ENCODE peak calls at places on chromosomes 13 and 19, in six cellular contexts. V is stimulated activated CD4-positive, alpha-beta T cell treated with anti-CD3 and anti-CD28 coated beads, Interleukin-4, amount 100 ng/mL, for 48 hours; Q is sciatic nerve; D is H7; R is ovary; W is GM23338. F is an unnamed sample.

GRCh38 chr19:39352549-39353285 is 10.5 kb downstream of the SAMD4B start:
- DNase-seq in V (no peak), Q (no peak), D (no peak), R (no peak), W (no peak), F (no peak)

GRCh38 chr13:100887729-100888151 is 213.1 kb upstream of the TMTC4 start:
- DNase-seq in V (no peak), Q (no peak), D (no peak), R (no peak), W (no peak), F (no peak)

GRCh38 chr13:29496241-29496712 is 99.2 kb downstream of the SLC7A1 start:
- DNase-seq in V (no peak), Q (no peak), D (no peak), R (peak; percentile 56), W (no peak), F (peak; percentile 85)

GRCh38 chr13:113621046-113621445 is 36.5 kb downstream of the TFDP1 start:
- DNase-seq in V (no peak), Q (peak; percentile 42), D (no peak), R (no peak), W (no peak), F (no peak)

GRCh38 chr19:2631213-2631821 is 71.2 kb downstream of the GNG7 start:
- DNase-seq in V (no peak), Q (no peak), D (no peak), R (no peak), W (no peak), F (no peak)

GRCh38 chr13:57813641-57814040 is 182.1 kb downstream of the PCDH17 start:
- DNase-seq in V (no peak), Q (no peak), D (no peak), R (no peak), W (peak; percentile 5), F (no peak)

GRCh38 chr13:87661471-87661870 is 9.7 kb upstream of the SLITRK5 start:
- DNase-seq in V (no peak), Q (no peak), D (no peak), R (no peak), W (no peak), F (no peak)

GRCh38 chr19:54390942-54391577 is 24.2 kb upstream of the TTYH1 start:
- DNase-seq in V (peak; percentile 48), Q (peak; percentile 67), D (peak; percentile 82), R (peak; percentile 38), W (peak; percentile 94), F (no peak)

GRCh38 chr19:8322638-8322997 is 1.3 kb downstream of the RPS28 start:
- DNase-seq in V (no peak), Q (no peak), D (no peak), R (no peak), W (no peak), F (no peak)

GRCh38 chr19:39814595-39814994 is 19.4 kb downstream of the DYRK1B start:
- DNase-seq in V (no peak), Q (no peak), D (no peak), R (no peak), W (no peak), F (no peak)

GRCh38 chr13:65292488-65292901 is 1937.6 kb downstream of the PCDH9 start:
- DNase-seq in V (no peak), Q (no peak), D (no peak), R (no peak), W (peak; percentile 13), F (no peak)

GRCh38 chr19:54164369-54165068 is 5.0 kb upstream of the LENG1 start:
- DNase-seq in V (peak; percentile 70), Q (peak; percentile 82), D (peak; percentile 99), R (peak; percentile 64), W (peak; percentile 97), F (no peak)

GRCh38 chr19:9961103-9961502 is 24.8 kb upstream of the OLFM2 start:
- DNase-seq in V (no peak), Q (no peak), D (no peak), R (no peak), W (no peak), F (no peak)

GRCh38 chr19:4013886-4014540 is 6.5 kb downstream of the PIAS4 start:
- DNase-seq in V (no peak), Q (no peak), D (no peak), R (peak; percentile 47), W (no peak), F (no peak)

GRCh38 chr19:1901940-1902404 is 3.2 kb upstream of the ADAT3 start:
- DNase-seq in V (no peak), Q (no peak), D (no peak), R (no peak), W (no peak), F (no peak)

GRCh38 chr19:15404780-15405211 is 14.0 kb downstream of the AKAP8L start:
- DNase-seq in V (no peak), Q (peak; percentile 4), D (no peak), R (no peak), W (no peak), F (peak; percentile 72)

GRCh38 chr13:40974460-40975407 is 44.4 kb downstream of the ELF1 start:
- DNase-seq in V (peak; percentile 15), Q (no peak), D (peak; percentile 43), R (no peak), W (peak; percentile 78), F (no peak)

GRCh38 chr13:100658363-100658762 is 16.2 kb downstream of the TMTC4 start:
- DNase-seq in V (no peak), Q (no peak), D (no peak), R (no peak), W (no peak), F (no peak)

GRCh38 chr13:109287553-109287952 is 498.8 kb downstream of the IRS2 start:
- DNase-seq in V (no peak), Q (no peak), D (no peak), R (no peak), W (no peak), F (no peak)

GRCh38 chr13:92719868-92720267 is 506.7 kb upstream of the GPC6 start:
- DNase-seq in V (no peak), Q (no peak), D (peak; percentile 0), R (no peak), W (peak; percentile 77), F (no peak)

GRCh38 chr13:76783798-76784197 is 102.4 kb downstream of the KCTD12 start:
- DNase-seq in V (no peak), Q (no peak), D (no peak), R (no peak), W (peak; percentile 63), F (no peak)

GRCh38 chr13:32632343-32632910 is 46.2 kb downstream of the PDS5B start:
- DNase-seq in V (no peak), Q (no peak), D (no peak), R (no peak), W (no peak), F (no peak)